ENCODE peak calls at places on chromosome 10, in eight cellular contexts. B, S, Y, F, O, N, H and Z are unnamed samples.

GRCh38 chr10:62462456-62462855 is 88.3 kb downstream of the ZNF365 start:
- DNase-seq in Y (no peak), O (no peak), S (no peak), H (no peak), F (no peak), N (no peak), B (no peak), Z (no peak)

GRCh38 chr10:100737359-100738054 is 7.9 kb upstream of the PAX2 start:
- DNase-seq in N (no peak), O (no peak), F (no peak), B (no peak), S (no peak), H (no peak), Y (peak), Z (no peak)

GRCh38 chr10:90930971-90931841 is 10.3 kb upstream of the ANKRD1 start:
- DNase-seq in F (no peak), B (no peak), N (no peak), Y (peak), H (peak), S (peak), O (peak), Z (peak)

GRCh38 chr10:61786728-61787127 is 114.8 kb upstream of the ARID5B start:
- DNase-seq in S (peak), N (no peak), B (no peak), F (no peak), Y (no peak), O (no peak), H (peak), Z (peak)

GRCh38 chr10:100041620-100042019 is 31.9 kb upstream of the DNMBP start:
- DNase-seq in B (no peak), O (no peak), F (peak), H (no peak), S (no peak), N (no peak), Y (no peak), Z (no peak)

GRCh38 chr10:95295031-95295755 is 4.4 kb upstream of the PDLIM1 start:
- DNase-seq in B (peak), O (peak), Y (peak), N (no peak), S (peak), H (peak), F (peak), Z (peak)

GRCh38 chr10:26361946-26362345 is 76.2 kb upstream of the APBB1IP start:
- DNase-seq in S (no peak), Y (no peak), N (no peak), F (no peak), H (no peak), O (no peak), B (no peak), Z (no peak)

GRCh38 chr10:94023909-94024308 is 30.2 kb downstream of the PLCE1 start:
- DNase-seq in S (no peak), N (no peak), H (no peak), B (no peak), F (no peak), Y (no peak), O (no peak), Z (no peak)

GRCh38 chr10:71647526-71648354 is 71.8 kb downstream of the C10orf105 start:
- DNase-seq in N (no peak), Y (peak), F (no peak), O (no peak), B (no peak), H (no peak), S (no peak), Z (peak)

GRCh38 chr10:7151538-7151937 is 259.3 kb downstream of the SFMBT2 start:
- DNase-seq in N (no peak), F (no peak), O (no peak), Y (no peak), H (no peak), S (no peak), B (no peak), Z (no peak)

GRCh38 chr10:69635428-69636272 is 5.6 kb downstream of the FAM241B start:
- DNase-seq in B (no peak), N (no peak), F (peak), O (no peak), H (no peak), S (no peak), Y (peak), Z (no peak)

GRCh38 chr10:30182191-30183075 is 123.0 kb upstream of the JCAD start:
- DNase-seq in B (peak), N (no peak), S (peak), O (peak), Y (no peak), F (no peak), H (peak), Z (peak)

GRCh38 chr10:91409869-91410637 is at the start of gene HECTD2:
- DNase-seq in B (peak), Y (peak), H (peak), F (peak), S (peak), O (peak), N (peak), Z (peak)

GRCh38 chr10:22442468-22442867 is 97.2 kb downstream of the SPAG6 start:
- DNase-seq in N (no peak), O (no peak), Y (no peak), F (no peak), B (no peak), H (no peak), S (no peak), Z (no peak)

GRCh38 chr10:3668276-3668960 is 116.6 kb downstream of the KLF6 start:
- DNase-seq in N (no peak), O (peak), S (peak), Y (peak), F (no peak), H (peak), B (peak), Z (peak)

GRCh38 chr10:110273474-110273873 is 31.2 kb downstream of the SMNDC1 start:
- DNase-seq in S (peak), H (peak), B (no peak), F (peak), Y (no peak), O (peak), N (peak), Z (peak)

GRCh38 chr10:113133497-113133896 is 183.4 kb downstream of the TCF7L2 start:
- DNase-seq in H (peak), S (peak), N (no peak), F (no peak), Y (no peak), O (no peak), B (no peak), Z (peak)

GRCh38 chr10:96289218-96289910 is 14.9 kb upstream of the DNTT start:
- DNase-seq in B (no peak), H (no peak), Y (no peak), N (no peak), S (no peak), O (no peak), F (peak), Z (no peak)

GRCh38 chr10:78299861-78300453 is 266.3 kb downstream of the RPS24 start:
- DNase-seq in Y (no peak), S (no peak), F (peak), O (peak), B (no peak), H (no peak), N (peak), Z (peak)

GRCh38 chr10:67492317-67493019 is 203.5 kb downstream of the CTNNA3 start:
- DNase-seq in B (no peak), N (no peak), Y (no peak), H (no peak), O (no peak), S (no peak), F (no peak), Z (no peak)

GRCh38 chr10:124659380-124659779 is 84.8 kb downstream of the FAM53B start:
- DNase-seq in Y (no peak), N (no peak), H (no peak), O (no peak), B (no peak), F (no peak), S (no peak), Z (no peak)

GRCh38 chr10:67792653-67793052 is 45.3 kb downstream of the DNAJC12 start:
- DNase-seq in H (no peak), O (no peak), Y (no peak), S (no peak), B (no peak), F (no peak), N (no peak), Z (no peak)

GRCh38 chr10:71365366-71365765 is 31.4 kb upstream of the CDH23 start:
- DNase-seq in O (no peak), S (no peak), Y (no peak), F (no peak), B (no peak), N (no peak), H (no peak), Z (no peak)

GRCh38 chr10:66746711-66747110 is 179.1 kb upstream of the LRRTM3 start:
- DNase-seq in Y (no peak), N (no peak), F (no peak), S (no peak), O (no peak), B (no peak), H (no peak), Z (no peak)

GRCh38 chr10:60778978-60779668 is 845 bp downstream of the CDK1 start:
- DNase-seq in H (no peak), S (no peak), O (no peak), B (no peak), Y (no peak), N (no peak), F (no peak), Z (no peak)

GRCh38 chr10:22244001-22244400 is 26.2 kb upstream of the EBLN1 start:
- DNase-seq in N (no peak), S (no peak), B (no peak), Y (peak), H (no peak), F (no peak), O (no peak), Z (no peak)

GRCh38 chr10:61959814-61960213 is 58.3 kb downstream of the ARID5B start:
- DNase-seq in S (no peak), N (no peak), Y (no peak), F (no peak), O (no peak), H (no peak), B (no peak), Z (no peak)

GRCh38 chr10:89540550-89540949 is 5.2 kb upstream of the SLC16A12 start:
- DNase-seq in S (peak), N (no peak), B (no peak), F (no peak), H (peak), Y (no peak), O (no peak), Z (peak)

GRCh38 chr10:133276100-133276434 is 601 bp downstream of the ADAM8 start:
- DNase-seq in Y (no peak), O (no peak), H (no peak), B (no peak), N (no peak), F (no peak), S (no peak), Z (no peak)
- H3K4me3 ChIP-seq in Y (peak), O (no peak), H (no peak), B (no peak), N (no peak), F (no peak), S (no peak), Z (no peak)

GRCh38 chr10:24715246-24715769 is 8.4 kb downstream of the ARHGAP21 start:
- DNase-seq in S (no peak), O (no peak), H (no peak), B (no peak), F (no peak), N (no peak), Y (no peak), Z (no peak)
- TF ChIP-seq CTCF in S (no peak), O (no peak), H (no peak), B (no peak), F (no peak), N (no peak), Y (no peak), Z (no peak)

GRCh38 chr10:27482984-27483956 is 20.8 kb upstream of the RAB18 start:
- DNase-seq in O (no peak), H (no peak), N (no peak), F (no peak), Y (no peak), S (peak), B (peak), Z (peak)
- H3K4me3 ChIP-seq in O (no peak), H (no peak), N (no peak), F (no peak), Y (no peak), S (no peak), B (no peak), Z (no peak)

GRCh38 chr10:23530079-23530478 is 91.2 kb downstream of the OTUD1 start:
- DNase-seq in H (peak), N (no peak), S (no peak), O (no peak), Y (no peak), F (no peak), B (no peak), Z (peak)
- TF ChIP-seq CTCF in H (peak), N (no peak), S (peak), O (peak), Y (peak), F (no peak), B (peak), Z (peak)

GRCh38 chr10:111506266-111507034 is 429.6 kb downstream of the ADRA2A start:
- DNase-seq in B (no peak), H (no peak), O (no peak), N (no peak), S (no peak), F (no peak), Y (no peak), Z (no peak)
- H3K4me3 ChIP-seq in B (no peak), H (no peak), O (no peak), N (no peak), S (no peak), F (no peak), Y (no peak), Z (no peak)